ENCODE peak calls at places on chromosomes 1 and 21, in ten cellular contexts. F, Y, O, W, C, J, N, G, L and U are unnamed samples.

GRCh38 chr1:14826172-14826636 is 227.7 kb downstream of the KAZN start:
- DNase-seq in F (peak), Y (no peak), O (no peak), W (peak), C (no peak), J (no peak), N (no peak), G (no peak), L (no peak), U (peak)

GRCh38 chr1:89025928-89026327 is 3.3 kb upstream of the GBP3 start:
- DNase-seq in F (no peak), Y (no peak), O (no peak), W (no peak), C (no peak), J (no peak), N (no peak), G (no peak), L (no peak), U (no peak)

GRCh38 chr1:220915117-220915440 is 35.8 kb downstream of the HLX start:
- DNase-seq in F (no peak), Y (no peak), O (no peak), W (no peak), C (no peak), J (no peak), N (no peak), G (no peak), L (no peak), U (no peak)

GRCh38 chr1:41093826-41094225 is 72.3 kb upstream of the SLFNL1 start:
- DNase-seq in F (no peak), Y (no peak), O (no peak), W (no peak), C (no peak), J (no peak), N (no peak), G (no peak), L (no peak), U (no peak)

GRCh38 chr1:151009206-151009587 is 948 bp downstream of the PRUNE1 start:
- DNase-seq in F (no peak), Y (no peak), O (no peak), W (no peak), C (no peak), J (no peak), N (no peak), G (no peak), L (no peak), U (no peak)

GRCh38 chr1:2132222-2133038 is 62.1 kb downstream of the FAAP20 start:
- DNase-seq in F (no peak), Y (peak), O (no peak), W (peak), C (peak), J (no peak), N (no peak), G (peak), L (no peak), U (peak)

GRCh38 chr1:147336290-147336689 is 93.8 kb downstream of the CHD1L start:
- DNase-seq in F (no peak), Y (no peak), O (no peak), W (no peak), C (no peak), J (no peak), N (no peak), G (peak), L (no peak), U (no peak)

GRCh38 chr1:178086294-178087255 is 7.3 kb upstream of the RASAL2 start:
- DNase-seq in F (no peak), Y (no peak), O (no peak), W (no peak), C (no peak), J (no peak), N (no peak), G (no peak), L (no peak), U (no peak)

GRCh38 chr1:222918746-222919477 is 104.1 kb downstream of the DISP1 start:
- DNase-seq in F (no peak), Y (no peak), O (no peak), W (no peak), C (no peak), J (no peak), N (no peak), G (no peak), L (no peak), U (no peak)

GRCh38 chr1:226443439-226443838 is 35.5 kb upstream of the PARP1 start:
- DNase-seq in F (no peak), Y (no peak), O (no peak), W (no peak), C (no peak), J (no peak), N (no peak), G (no peak), L (no peak), U (no peak)

GRCh38 chr1:35857830-35858229 is 25.2 kb upstream of the AGO1 start:
- DNase-seq in F (no peak), Y (no peak), O (no peak), W (peak), C (no peak), J (peak), N (no peak), G (peak), L (no peak), U (peak)

GRCh38 chr1:32725595-32725942 is 23.0 kb upstream of the SYNC start:
- DNase-seq in F (no peak), Y (no peak), O (no peak), W (no peak), C (no peak), J (no peak), N (no peak), G (no peak), L (no peak), U (no peak)

GRCh38 chr1:152190589-152190988 is 31.6 kb upstream of the RPTN start:
- DNase-seq in F (no peak), Y (no peak), O (no peak), W (no peak), C (no peak), J (no peak), N (no peak), G (no peak), L (no peak), U (no peak)

GRCh38 chr1:1680912-1681273 is 11.7 kb downstream of the SLC35E2B start:
- DNase-seq in F (no peak), Y (peak), O (no peak), W (peak), C (peak), J (no peak), N (no peak), G (no peak), L (no peak), U (no peak)

GRCh38 chr21:46109251-46110221 is 11.6 kb downstream of the COL6A2 start:
- DNase-seq in F (no peak), Y (peak), O (no peak), W (no peak), C (no peak), J (no peak), N (no peak), G (no peak), L (no peak), U (no peak)

GRCh38 chr1:43520100-43520828 is 10.4 kb upstream of the PTPRF start:
- DNase-seq in F (no peak), Y (no peak), O (no peak), W (no peak), C (no peak), J (no peak), N (no peak), G (peak), L (no peak), U (no peak)

GRCh38 chr1:50271968-50272578 is 151.2 kb downstream of the DMRTA2 start:
- DNase-seq in F (no peak), Y (peak), O (peak), W (peak), C (peak), J (peak), N (no peak), G (peak), L (no peak), U (peak)

GRCh38 chr1:244802041-244802440 is 33.4 kb upstream of the COX20 start:
- DNase-seq in F (no peak), Y (no peak), O (no peak), W (peak), C (no peak), J (peak), N (no peak), G (no peak), L (no peak), U (no peak)

GRCh38 chr1:234655328-234656069 is 45.5 kb upstream of the IRF2BP2 start:
- DNase-seq in F (no peak), Y (no peak), O (no peak), W (no peak), C (no peak), J (no peak), N (no peak), G (peak), L (no peak), U (no peak)

GRCh38 chr1:81664341-81664740 is 136.4 kb upstream of the ADGRL2 start:
- DNase-seq in F (no peak), Y (no peak), O (no peak), W (no peak), C (no peak), J (no peak), N (no peak), G (peak), L (no peak), U (no peak)

GRCh38 chr1:203089001-203089650 is 3.3 kb upstream of the MYOG start:
- DNase-seq in F (no peak), Y (no peak), O (no peak), W (no peak), C (no peak), J (no peak), N (no peak), G (no peak), L (no peak), U (no peak)

GRCh38 chr1:9269721-9270120 is 23.0 kb upstream of the SPSB1 start:
- DNase-seq in F (no peak), Y (no peak), O (no peak), W (no peak), C (no peak), J (no peak), N (no peak), G (no peak), L (no peak), U (peak)

GRCh38 chr1:188228623-188229022 is 1399.9 kb downstream of the PLA2G4A start:
- DNase-seq in F (no peak), Y (no peak), O (no peak), W (no peak), C (no peak), J (no peak), N (no peak), G (peak), L (no peak), U (no peak)

GRCh38 chr1:107536266-107536665 is 395.4 kb downstream of the NTNG1 start:
- DNase-seq in F (peak), Y (peak), O (no peak), W (no peak), C (no peak), J (no peak), N (no peak), G (no peak), L (no peak), U (no peak)

GRCh38 chr1:225645194-225645593 is 7.7 kb downstream of the ENAH start:
- DNase-seq in F (no peak), Y (no peak), O (no peak), W (no peak), C (no peak), J (no peak), N (no peak), G (no peak), L (no peak), U (no peak)

GRCh38 chr1:221723018-221723917 is 18.6 kb downstream of the DUSP10 start:
- DNase-seq in F (no peak), Y (no peak), O (no peak), W (no peak), C (no peak), J (no peak), N (no peak), G (peak), L (no peak), U (no peak)

GRCh38 chr1:156772728-156773497 is 5.6 kb downstream of the PRCC start:
- DNase-seq in F (no peak), Y (no peak), O (no peak), W (no peak), C (peak), J (no peak), N (no peak), G (peak), L (no peak), U (no peak)

GRCh38 chr1:203135636-203136305 is 8.2 kb downstream of the ADORA1 start:
- DNase-seq in F (no peak), Y (peak), O (no peak), W (no peak), C (no peak), J (peak), N (no peak), G (peak), L (no peak), U (no peak)

GRCh38 chr1:108551157-108551862 is 8.6 kb upstream of the EEIG2 start:
- DNase-seq in F (no peak), Y (no peak), O (peak), W (no peak), C (no peak), J (no peak), N (no peak), G (peak), L (no peak), U (no peak)

GRCh38 chr1:184023133-184023532 is 14.4 kb downstream of the COLGALT2 start:
- DNase-seq in F (no peak), Y (no peak), O (no peak), W (no peak), C (no peak), J (no peak), N (no peak), G (no peak), L (no peak), U (no peak)

GRCh38 chr1:154808909-154809262 is 61.2 kb downstream of the KCNN3 start:
- DNase-seq in F (no peak), Y (no peak), O (peak), W (no peak), C (peak), J (no peak), N (no peak), G (no peak), L (no peak), U (no peak)

GRCh38 chr1:19557609-19558051 is 72.3 kb upstream of the CAPZB start:
- DNase-seq in F (no peak), Y (no peak), O (no peak), W (no peak), C (no peak), J (no peak), N (no peak), G (no peak), L (no peak), U (no peak)

GRCh38 chr1:169550294-169550693 is 36.0 kb downstream of the F5 start:
- DNase-seq in F (no peak), Y (no peak), O (peak), W (peak), C (no peak), J (peak), N (no peak), G (peak), L (peak), U (peak)